ENCODE peak calls at places on chromosomes 12 and 14, in seven cellular contexts. H, P, I, R, F, L and B are unnamed samples.
A peak's percentile ranks its signal among the peaks of the same experiment; 100 is the strongest.

GRCh38 chr14:56136571-56137498 is 18.6 kb downstream of the PELI2 start:
- DNase-seq in H (no peak), I (no peak), P (no peak), L (no peak), R (no peak), F (no peak), B (no peak)

GRCh38 chr12:13000616-13000934 is 510 bp upstream of the HEBP1 start:
- DNase-seq in P (peak; percentile 34), I (no peak), H (peak; percentile 35), L (no peak), R (no peak), F (no peak), B (peak; percentile 41)

GRCh38 chr14:22764382-22764781 is 2.1 kb upstream of the OXA1L start:
- DNase-seq in I (no peak), P (no peak), L (no peak), F (no peak), H (no peak), R (no peak), B (no peak)

GRCh38 chr14:74980398-74980745 is 22.3 kb upstream of the EIF2B2 start:
- DNase-seq in H (no peak), L (no peak), P (no peak), R (no peak), I (no peak), F (no peak), B (no peak)

GRCh38 chr12:41981758-41982157 is 162.9 kb downstream of the GXYLT1 start:
- DNase-seq in R (no peak), P (no peak), I (no peak), L (no peak), F (no peak), H (no peak), B (peak; percentile 32)

GRCh38 chr14:34124585-34124984 is 173.7 kb upstream of the EGLN3 start:
- DNase-seq in F (no peak), P (no peak), R (no peak), L (no peak), I (no peak), H (no peak), B (no peak)

GRCh38 chr12:5807538-5808219 is 137.4 kb downstream of the ANO2 start:
- DNase-seq in F (no peak), I (no peak), L (no peak), P (no peak), R (no peak), H (no peak), B (no peak)

GRCh38 chr12:26704684-26705475 is 128.1 kb downstream of the ITPR2 start:
- DNase-seq in L (no peak), P (no peak), H (peak; percentile 50), F (no peak), I (no peak), R (no peak), B (no peak)

GRCh38 chr12:15931590-15932053 is 20.5 kb downstream of the DERA start:
- DNase-seq in L (no peak), H (no peak), I (no peak), P (no peak), F (no peak), R (no peak), B (no peak)

GRCh38 chr12:26918321-26919215 is 19.2 kb downstream of the INTS13 start:
- DNase-seq in I (no peak), R (no peak), F (no peak), H (peak; percentile 34), L (no peak), P (no peak), B (no peak)

GRCh38 chr12:3679831-3680230 is 73.1 kb downstream of the CRACR2A start:
- DNase-seq in F (peak; percentile 43), H (no peak), I (no peak), L (no peak), R (no peak), P (no peak), B (no peak)

GRCh38 chr12:3683670-3684069 is 69.2 kb downstream of the CRACR2A start:
- DNase-seq in I (no peak), R (no peak), L (no peak), H (peak; percentile 45), P (no peak), F (no peak), B (no peak)

GRCh38 chr12:3677609-3678008 is 75.3 kb downstream of the CRACR2A start:
- DNase-seq in R (no peak), F (peak; percentile 36), P (no peak), H (no peak), I (no peak), L (no peak), B (no peak)

GRCh38 chr12:3681595-3681921 is 71.4 kb downstream of the CRACR2A start:
- DNase-seq in H (no peak), I (no peak), F (no peak), L (no peak), R (no peak), P (no peak), B (no peak)

DNA sequence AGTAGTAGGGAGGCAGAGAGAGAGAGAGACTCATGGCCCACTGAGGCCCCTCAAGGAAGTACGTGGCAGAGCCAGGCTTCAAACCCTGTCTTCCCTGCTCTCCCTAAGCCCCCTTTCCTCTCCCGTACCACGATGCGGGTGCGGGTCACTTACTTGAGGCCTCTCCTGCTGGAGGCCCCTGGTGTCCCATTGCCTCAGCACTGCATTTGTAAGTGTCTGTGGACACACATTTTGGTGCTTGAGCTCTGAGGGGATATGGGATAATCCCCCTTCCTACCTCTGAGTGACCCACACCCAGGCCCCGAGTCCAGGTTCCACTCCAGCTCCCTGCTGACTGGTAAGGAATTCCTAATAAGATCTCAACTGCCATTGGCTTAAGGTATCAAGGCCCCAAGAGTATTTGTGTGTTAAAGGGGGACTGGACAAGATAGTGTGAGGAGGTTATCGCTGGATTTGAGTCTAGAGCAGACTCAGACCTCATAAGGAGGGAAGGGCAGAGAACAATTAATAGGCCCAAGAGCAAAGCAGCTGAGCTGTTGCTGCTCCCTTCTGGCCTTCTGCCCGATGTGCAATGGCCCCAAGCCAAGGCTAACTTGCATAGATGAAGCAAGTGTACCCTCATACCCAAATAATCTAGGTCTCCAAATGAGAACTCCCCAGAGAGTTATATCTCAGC is 71.9 kb downstream of the CRACR2A start:
- DNase-seq in R (no peak), H (peak; percentile 33), F (peak; percentile 46), P (peak; percentile 38), L (no peak), I (no peak), B (no peak)
- TF ChIP-seq CTCF in R (peak; percentile 63), H (no peak), F (no peak), P (no peak), L (peak; percentile 50), I (no peak), B (no peak)

GRCh38 chr14:105146976-105147700 is 21.4 kb downstream of the JAG2 start:
- DNase-seq in H (no peak), L (no peak), F (no peak), R (no peak), P (no peak), I (no peak), B (no peak)

GRCh38 chr14:105147701-105148603 is 20.6 kb downstream of the JAG2 start:
- DNase-seq in F (no peak), L (no peak), P (no peak), H (no peak), I (no peak), R (no peak), B (no peak)

GRCh38 chr14:105144666-105145380 is 23.8 kb downstream of the JAG2 start:
- DNase-seq in P (no peak), F (no peak), L (no peak), I (no peak), R (no peak), H (no peak), B (no peak)

GRCh38 chr14:105145381-105146180 is 23.0 kb downstream of the JAG2 start:
- DNase-seq in R (no peak), F (no peak), I (no peak), P (no peak), L (no peak), H (no peak), B (no peak)

DNA sequence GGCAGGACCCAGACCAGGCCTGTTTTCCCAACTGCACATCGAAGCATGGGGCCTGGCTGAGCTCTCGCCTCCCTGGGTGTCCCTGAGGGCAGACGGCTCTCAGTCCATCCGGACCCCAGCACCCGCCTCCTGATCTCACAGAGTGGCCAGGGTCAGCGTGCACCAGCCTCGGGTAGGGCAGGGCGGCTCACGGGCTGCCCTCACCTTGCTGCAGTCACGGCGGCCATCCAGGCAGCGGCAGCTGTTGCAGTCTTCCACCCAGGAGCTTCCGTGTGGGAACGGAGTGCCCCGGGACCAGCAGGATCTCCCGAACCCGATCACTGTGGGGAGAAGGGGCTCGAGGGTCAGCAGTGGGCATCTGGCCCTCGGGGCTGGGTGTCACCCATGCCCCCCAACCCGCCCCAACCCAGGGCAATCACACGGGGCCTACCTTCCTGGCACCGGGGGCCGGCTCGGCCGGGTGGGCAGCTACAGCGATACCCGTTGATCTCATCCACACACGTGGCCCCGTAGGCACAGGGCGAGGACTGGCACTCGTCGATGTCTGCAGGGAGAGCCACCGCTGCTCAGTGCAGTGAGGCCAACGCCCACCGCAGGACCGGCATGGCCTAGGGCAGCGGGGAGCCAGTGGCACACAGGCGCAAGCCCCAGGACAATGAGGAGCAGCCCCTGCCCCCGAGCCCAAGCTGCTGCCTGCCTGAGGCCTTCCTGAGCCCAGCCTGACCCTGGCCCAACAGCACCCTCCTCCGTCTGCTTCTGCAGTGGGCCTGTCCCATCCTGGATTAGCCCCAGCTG is 22.2 kb downstream of the JAG2 start:
- DNase-seq in H (no peak), F (no peak), P (no peak), I (no peak), R (no peak), L (no peak), B (no peak)
- TF ChIP-seq CTCF in H (no peak), F (no peak), P (no peak), I (no peak), R (no peak), L (no peak), B (no peak)

GRCh38 chr14:79540394-79540793 is 670.9 kb downstream of the DIO2 start:
- DNase-seq in H (no peak), R (no peak), F (no peak), L (no peak), I (no peak), P (no peak), B (no peak)

GRCh38 chr14:79543348-79543747 is 668.0 kb downstream of the DIO2 start:
- DNase-seq in F (no peak), I (no peak), P (no peak), L (no peak), R (no peak), H (no peak), B (no peak)

GRCh38 chr14:79544671-79545070 is 666.6 kb downstream of the DIO2 start:
- DNase-seq in P (no peak), H (peak; percentile 88), I (no peak), L (no peak), F (no peak), R (no peak), B (no peak)

GRCh38 chr14:79542121-79542520 is 669.2 kb downstream of the DIO2 start:
- DNase-seq in R (no peak), P (no peak), I (no peak), H (peak; percentile 65), L (no peak), F (no peak), B (no peak)

GRCh38 chr14:79543966-79544365 is 667.3 kb downstream of the DIO2 start:
- DNase-seq in H (peak; percentile 22), I (peak; percentile 31), F (no peak), L (peak; percentile 3), P (no peak), R (no peak), B (no peak)
- TF ChIP-seq CTCF in H (peak; percentile 38), I (peak; percentile 93), F (no peak), L (peak; percentile 79), P (peak; percentile 24), R (peak; percentile 78), B (no peak)

GRCh38 chr14:31947076-31947475 is 130.0 kb upstream of the ARHGAP5 start:
- DNase-seq in F (no peak), P (no peak), I (no peak), L (no peak), H (no peak), R (no peak), B (peak; percentile 61)
- TF ChIP-seq CTCF in F (no peak), P (no peak), I (no peak), L (no peak), H (no peak), R (no peak), B (no peak)